ENCODE peak calls at places on chromosomes 13 and 19, in five cellular contexts. One of them, this sample, is unnamed.
A peak's percentile ranks its signal among the peaks of the same experiment; 100 is the strongest.

GRCh38 chr19:45376045-45376724 is 5.8 kb upstream of the ERCC2 start:
- DNase-seq in left ventricle myocardium inferior: no peak
- DNase-seq in HFFc6: peak; percentile 92
- DNase-seq in GM23248: peak; percentile 88
- DNase-seq in osteocyte: no peak
- DNase-seq in this sample: no peak

GRCh38 chr19:18460313-18460712 is 22.4 kb upstream of the ISYNA1 start:
- DNase-seq in left ventricle myocardium inferior: peak; percentile 66
- DNase-seq in HFFc6: peak; percentile 35
- DNase-seq in GM23248: peak; percentile 77
- DNase-seq in osteocyte: no peak
- DNase-seq in this sample: peak; percentile 94

GRCh38 chr13:110813646-110814624 is 100.4 kb downstream of the ING1 start:
- DNase-seq in left ventricle myocardium inferior: no peak
- DNase-seq in HFFc6: no peak
- DNase-seq in GM23248: no peak
- DNase-seq in osteocyte: peak; percentile 82
- DNase-seq in this sample: no peak

GRCh38 chr19:40612831-40613668 is 11.9 kb downstream of the LTBP4 start:
- DNase-seq in left ventricle myocardium inferior: no peak
- DNase-seq in HFFc6: no peak
- DNase-seq in GM23248: peak; percentile 61
- DNase-seq in osteocyte: no peak
- DNase-seq in this sample: no peak

GRCh38 chr19:47779524-47780214 is 1.2 kb downstream of the SELENOW start:
- DNase-seq in left ventricle myocardium inferior: peak; percentile 83
- DNase-seq in HFFc6: no peak
- DNase-seq in GM23248: peak; percentile 44
- DNase-seq in osteocyte: no peak
- DNase-seq in this sample: no peak

GRCh38 chr13:106083620-106084350 is 451.7 kb downstream of the EFNB2 start:
- DNase-seq in left ventricle myocardium inferior: no peak
- DNase-seq in HFFc6: peak; percentile 44
- DNase-seq in GM23248: peak; percentile 58
- DNase-seq in osteocyte: no peak
- DNase-seq in this sample: no peak

GRCh38 chr13:40123962-40124647 is 468.6 kb downstream of the COG6 start:
- DNase-seq in left ventricle myocardium inferior: no peak
- DNase-seq in HFFc6: no peak
- DNase-seq in GM23248: no peak
- DNase-seq in osteocyte: no peak
- DNase-seq in this sample: no peak

GRCh38 chr19:1989513-1990229 is 25.8 kb downstream of the BTBD2 start:
- DNase-seq in left ventricle myocardium inferior: no peak
- DNase-seq in HFFc6: no peak
- DNase-seq in GM23248: no peak
- DNase-seq in osteocyte: no peak
- DNase-seq in this sample: no peak

GRCh38 chr13:33349314-33349995 is 63.9 kb upstream of the STARD13 start:
- DNase-seq in left ventricle myocardium inferior: peak; percentile 28
- DNase-seq in HFFc6: no peak
- DNase-seq in GM23248: peak; percentile 25
- DNase-seq in osteocyte: no peak
- DNase-seq in this sample: no peak

GRCh38 chr19:55552620-55553019 is 7.3 kb upstream of the SBK3 start:
- DNase-seq in left ventricle myocardium inferior: no peak
- DNase-seq in HFFc6: peak; percentile 76
- DNase-seq in GM23248: peak; percentile 76
- DNase-seq in osteocyte: no peak
- DNase-seq in this sample: no peak

GRCh38 chr19:33235269-33235995 is 9.8 kb upstream of the SLC7A10 start:
- DNase-seq in left ventricle myocardium inferior: peak; percentile 81
- DNase-seq in HFFc6: peak; percentile 25
- DNase-seq in GM23248: peak; percentile 77
- DNase-seq in osteocyte: peak; percentile 93
- DNase-seq in this sample: peak; percentile 96

GRCh38 chr19:2512523-2513431 is 36.9 kb downstream of the GADD45B start:
- DNase-seq in left ventricle myocardium inferior: no peak
- DNase-seq in HFFc6: no peak
- DNase-seq in GM23248: no peak
- DNase-seq in osteocyte: no peak
- DNase-seq in this sample: no peak

GRCh38 chr19:38265213-38265861 is 964 bp downstream of the SPINT2 start:
- DNase-seq in left ventricle myocardium inferior: no peak
- DNase-seq in HFFc6: no peak
- DNase-seq in GM23248: no peak
- DNase-seq in osteocyte: no peak
- DNase-seq in this sample: no peak

GRCh38 chr19:5627395-5627904 is 4.6 kb downstream of the SAFB start:
- DNase-seq in left ventricle myocardium inferior: peak; percentile 56
- DNase-seq in HFFc6: no peak
- DNase-seq in GM23248: peak; percentile 68
- DNase-seq in osteocyte: no peak
- DNase-seq in this sample: peak; percentile 93

GRCh38 chr19:31054430-31054829 is 294.8 kb downstream of the TSHZ3 start:
- DNase-seq in left ventricle myocardium inferior: peak; percentile 28
- DNase-seq in HFFc6: peak; percentile 67
- DNase-seq in GM23248: peak; percentile 74
- DNase-seq in osteocyte: peak; percentile 82
- DNase-seq in this sample: peak; percentile 62

GRCh38 chr19:29537181-29537580 is 11.4 kb downstream of the VSTM2B start:
- DNase-seq in left ventricle myocardium inferior: no peak
- DNase-seq in HFFc6: no peak
- DNase-seq in GM23248: no peak
- DNase-seq in osteocyte: no peak
- DNase-seq in this sample: no peak

GRCh38 chr19:9914315-9915207 is 21.8 kb downstream of the OLFM2 start:
- DNase-seq in left ventricle myocardium inferior: peak; percentile 68
- DNase-seq in HFFc6: peak; percentile 66
- DNase-seq in GM23248: peak; percentile 97
- DNase-seq in osteocyte: peak; percentile 95
- DNase-seq in this sample: no peak

GRCh38 chr19:37867831-37868230 is 38.6 kb downstream of the WDR87 start:
- DNase-seq in left ventricle myocardium inferior: no peak
- DNase-seq in HFFc6: no peak
- DNase-seq in GM23248: peak; percentile 49
- DNase-seq in osteocyte: no peak
- DNase-seq in this sample: no peak

GRCh38 chr13:87736849-87737400 is 65.8 kb downstream of the SLITRK5 start:
- DNase-seq in left ventricle myocardium inferior: no peak
- DNase-seq in HFFc6: no peak
- DNase-seq in GM23248: no peak
- DNase-seq in osteocyte: no peak
- DNase-seq in this sample: no peak

GRCh38 chr19:48381178-48381950 is 10.0 kb downstream of the KDELR1 start:
- DNase-seq in left ventricle myocardium inferior: no peak
- DNase-seq in HFFc6: no peak
- DNase-seq in GM23248: no peak
- DNase-seq in osteocyte: no peak
- DNase-seq in this sample: no peak

This sample was measured in esophagus muscularis mucosa.